ENCODE peak calls at places on chromosomes 12 and 14, in six cellular contexts. J is A673, H is cardiac muscle cell, L is AG04450, X is psoas muscle, R is thyroid gland. E is an unnamed sample.

GRCh38 chr12:95805864-95806669 is 15.5 kb upstream of the NTN4 start:
- DNase-seq in J (no peak), H (no peak), L (peak), X (peak), R (no peak), E (no peak)

GRCh38 chr12:43102506-43103269 is 449.3 kb downstream of the ADAMTS20 start:
- DNase-seq in J (no peak), H (no peak), L (no peak), X (no peak), R (no peak), E (no peak)

GRCh38 chr12:132506730-132507538 is 17.0 kb downstream of the FBRSL1 start:
- DNase-seq in J (peak), H (peak), L (peak), X (peak), R (peak), E (peak)

GRCh38 chr12:52354197-52354596 is 13.1 kb downstream of the KRT85 start:
- DNase-seq in J (peak), H (no peak), L (no peak), X (no peak), R (no peak), E (no peak)

GRCh38 chr12:104072099-104072498 is 7.8 kb downstream of the HCFC2 start:
- DNase-seq in J (no peak), H (no peak), L (no peak), X (no peak), R (no peak), E (no peak)

GRCh38 chr12:67039995-67040860 is 228.9 kb upstream of the CAND1 start:
- DNase-seq in J (no peak), H (no peak), L (no peak), X (no peak), R (peak), E (no peak)

GRCh38 chr14:89504602-89505320 is 87.7 kb upstream of the FOXN3 start:
- DNase-seq in J (no peak), H (no peak), L (no peak), X (no peak), R (no peak), E (no peak)

GRCh38 chr12:27826076-27826475 is 46.0 kb upstream of the MANSC4 start:
- DNase-seq in J (no peak), H (no peak), L (no peak), X (no peak), R (no peak), E (no peak)

GRCh38 chr12:109294286-109294796 is 14.7 kb downstream of the FOXN4 start:
- DNase-seq in J (no peak), H (no peak), L (no peak), X (no peak), R (no peak), E (no peak)

GRCh38 chr14:59919582-59920377 is at the start of gene LRRC9:
- DNase-seq in J (peak), H (peak), L (no peak), X (peak), R (peak), E (peak)

GRCh38 chr14:90566481-90566880 is 169.7 kb downstream of the CALM1 start:
- DNase-seq in J (no peak), H (no peak), L (no peak), X (no peak), R (no peak), E (no peak)

GRCh38 chr14:95356245-95356850 is 36.6 kb upstream of the CLMN start:
- DNase-seq in J (no peak), H (peak), L (no peak), X (no peak), R (no peak), E (peak)

GRCh38 chr14:91010153-91010533 is 50.3 kb downstream of the RPS6KA5 start:
- DNase-seq in J (no peak), H (no peak), L (no peak), X (no peak), R (no peak), E (no peak)

GRCh38 chr12:24919346-24920001 is 29.4 kb downstream of the BCAT1 start:
- DNase-seq in J (no peak), H (no peak), L (no peak), X (no peak), R (no peak), E (no peak)

GRCh38 chr14:23910081-23910875 is 43.3 kb upstream of the DHRS4 start:
- DNase-seq in J (peak), H (peak), L (peak), X (no peak), R (peak), E (peak)
- TF ChIP-seq CTCF in J (peak), H (peak), L (peak), X (peak), R (peak), E (peak)

DNA sequence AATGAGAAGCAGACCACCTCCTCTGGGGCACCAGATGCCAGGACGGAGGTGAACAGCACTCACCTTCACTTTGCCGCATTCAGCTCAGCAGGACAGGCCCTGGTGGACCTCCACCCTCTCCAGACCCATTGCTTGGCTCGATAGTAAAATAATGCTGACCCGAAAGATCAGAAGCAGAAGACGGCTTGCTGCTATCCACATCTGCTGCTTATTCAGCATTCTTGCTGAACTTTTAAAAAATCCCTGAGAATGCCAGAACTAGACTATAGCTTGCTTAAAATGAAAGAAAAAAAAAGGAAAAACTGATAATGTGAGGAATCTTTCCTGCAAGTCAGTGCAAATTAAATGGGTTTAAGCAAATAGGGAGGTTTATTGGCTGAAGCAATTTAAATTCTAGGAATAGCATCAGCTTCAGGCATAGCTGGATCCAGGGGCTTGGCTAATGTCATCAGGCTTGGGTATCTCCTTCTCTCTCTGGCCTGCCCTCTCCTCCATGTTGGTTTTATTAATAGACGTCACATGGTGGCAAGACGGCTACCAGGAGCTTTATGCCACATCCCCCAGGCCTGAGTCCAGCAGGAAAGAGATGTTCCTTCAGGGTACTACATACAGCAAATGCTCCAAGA is 137.9 kb downstream of the SCARB1 start:
- DNase-seq in J (no peak), H (no peak), L (no peak), X (no peak), R (no peak), E (no peak)
- H3K27ac ChIP-seq in J (no peak), H (no peak), L (no peak), X (peak), R (no peak), E (no peak)

GRCh38 chr12:105226219-105226618 is 9.8 kb downstream of the APPL2 start:
- DNase-seq in J (peak), H (no peak), L (peak), X (peak), R (no peak), E (peak)
- TF ChIP-seq CTCF in J (no peak), H (no peak), L (no peak), X (no peak), R (no peak), E (no peak)

DNA sequence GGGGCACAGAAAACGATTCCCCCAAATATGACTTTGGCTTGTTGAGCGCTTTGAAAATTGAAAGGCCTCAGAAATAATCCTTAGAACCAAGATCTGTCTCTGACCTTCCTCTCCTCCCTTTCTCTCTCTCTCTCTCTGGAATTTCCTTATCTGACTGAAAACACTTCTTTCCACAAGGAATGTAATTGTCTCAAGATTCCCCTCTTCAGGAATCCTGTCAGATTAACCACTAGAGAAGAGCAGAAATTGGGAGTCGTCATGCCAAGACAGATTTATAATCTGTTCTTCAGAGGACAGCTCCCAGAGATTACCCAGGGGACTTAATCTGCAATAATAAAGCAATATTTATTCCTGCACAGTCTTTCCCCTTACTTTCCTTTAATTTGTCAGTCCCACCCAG is 317.6 kb downstream of the ACSS3 start:
- DNase-seq in J (no peak), H (no peak), L (no peak), X (no peak), R (no peak), E (no peak)
- H3K27ac ChIP-seq in J (no peak), H (no peak), L (no peak), X (no peak), R (no peak), E (no peak)

GRCh38 chr12:101468948-101469347 is 6.2 kb upstream of the SPIC start:
- DNase-seq in J (no peak), H (no peak), L (no peak), X (no peak), R (no peak), E (no peak)
- TF ChIP-seq CTCF in J (no peak), H (no peak), L (no peak), X (no peak), R (no peak), E (no peak)

GRCh38 chr14:69650948-69651369 is 39.6 kb downstream of the SUSD6 start:
- DNase-seq in J (no peak), H (no peak), L (no peak), X (no peak), R (no peak), E (no peak)
- H3K27ac ChIP-seq in J (no peak), H (peak), L (no peak), X (no peak), R (peak), E (peak)

GRCh38 chr14:64060648-64061096 is 207.9 kb downstream of the SYNE2 start:
- DNase-seq in J (peak), H (peak), L (no peak), X (no peak), R (no peak), E (peak)
- TF ChIP-seq CTCF in J (peak), H (peak), L (peak), X (peak), R (peak), E (peak)

GRCh38 chr12:14893471-14894250 is 8.0 kb upstream of the MGP start:
- DNase-seq in J (peak), H (no peak), L (no peak), X (no peak), R (peak), E (peak)

GRCh38 chr12:14900521-14901227 is 15.0 kb upstream of the MGP start:
- DNase-seq in J (no peak), H (no peak), L (no peak), X (no peak), R (no peak), E (no peak)

GRCh38 chr12:14901228-14901562 is 15.5 kb upstream of the MGP start:
- DNase-seq in J (no peak), H (no peak), L (no peak), X (no peak), R (no peak), E (peak)

GRCh38 chr12:14892726-14893442 is 7.2 kb upstream of the MGP start:
- DNase-seq in J (peak), H (no peak), L (no peak), X (peak), R (peak), E (peak)

DNA sequence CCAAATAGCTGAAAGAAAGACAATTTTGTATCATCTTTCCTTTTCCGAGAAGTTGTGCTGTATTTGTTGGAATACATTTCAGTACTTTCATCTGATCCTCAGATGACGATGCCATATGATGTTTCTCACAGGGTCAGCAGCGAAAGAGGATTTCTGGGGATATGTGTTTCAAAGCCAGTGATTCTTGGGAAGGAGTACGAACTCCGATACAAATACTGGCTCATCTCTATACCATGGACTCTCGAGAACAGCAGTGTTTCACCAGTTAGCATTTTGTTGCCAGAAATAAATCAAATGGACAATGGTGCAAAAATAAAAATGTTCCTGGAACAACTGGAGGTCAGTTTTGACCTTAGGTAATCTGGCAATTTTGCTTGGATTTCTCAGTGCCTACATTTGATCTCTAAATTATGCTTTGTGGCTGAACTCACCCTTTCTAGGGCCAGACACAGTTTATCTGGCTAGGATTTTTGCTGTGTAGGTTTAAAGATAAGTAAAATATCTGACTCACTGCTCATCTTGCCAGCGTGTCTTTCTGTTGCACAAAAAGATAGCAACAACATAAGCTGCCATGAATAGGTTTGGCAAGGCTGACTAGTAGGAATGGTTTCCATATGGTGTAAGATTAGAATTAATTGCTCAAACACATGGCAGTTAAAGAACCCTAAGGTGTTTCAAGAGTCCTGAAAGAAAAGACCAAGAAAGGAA is 11.0 kb upstream of the MGP start:
- DNase-seq in J (peak), H (no peak), L (peak), X (no peak), R (no peak), E (no peak)
- H3K27ac ChIP-seq in J (peak), H (no peak), L (peak), X (no peak), R (no peak), E (no peak)